ENCODE peak calls at places on chromosomes 1 and 21, in seven cellular contexts. J is right lobe of liver; A is stimulated activated CD4-positive, alpha-beta T cell treated with anti-CD3 and anti-CD28 coated beads, Interleukin-12 subunit alpha, Interleukin-12 subunit beta, amount 100 ng/mL, for 48 hours; F is T-helper 2 cell; B is esophagus squamous epithelium; O is activated T-helper 1 cell treated with anti-CD3 and anti-CD28 coated beads, Interleukin-12 subunit alpha, Interleukin-12 subunit beta, Interleukin-2, Interleukin-4 antibody, amounts not matched to agents 30 ng/mL and 10 ng/mL and 1 ng/mL, durations not matched to agents 14 hours and 24 hours and 36 hours; Y is activated CD8-positive, alpha-beta memory T cell treated with anti-CD3 and anti-CD28 coated beads, Interleukin-2, amount 10 ng/mL, durations not matched to agents 7 days and 5 days. S is an unnamed sample.

GRCh38 chr1:185539277-185539943 is 194.8 kb upstream of the HMCN1 start:
- DNase-seq in J (no peak), A (no peak), F (no peak), B (no peak), O (no peak), Y (no peak), S (no peak)

GRCh38 chr1:17635811-17636210 is 96.3 kb downstream of the ARHGEF10L start:
- DNase-seq in J (no peak), A (no peak), F (no peak), B (no peak), O (no peak), Y (no peak), S (no peak)

GRCh38 chr1:99642053-99642452 is 3.9 kb upstream of the PALMD start:
- DNase-seq in J (no peak), A (no peak), F (no peak), B (no peak), O (no peak), Y (no peak), S (no peak)

GRCh38 chr1:50181027-50181663 is 72.4 kb downstream of the ELAVL4 start:
- DNase-seq in J (peak), A (no peak), F (no peak), B (no peak), O (no peak), Y (no peak), S (no peak)

GRCh38 chr1:26180010-26180506 is 2.8 kb downstream of the CNKSR1 start:
- DNase-seq in J (no peak), A (no peak), F (no peak), B (no peak), O (no peak), Y (no peak), S (no peak)

GRCh38 chr1:248840946-248841345 is 2.9 kb downstream of the ZNF672 start:
- DNase-seq in J (no peak), A (no peak), F (no peak), B (no peak), O (no peak), Y (no peak), S (no peak)

GRCh38 chr1:40762144-40762923 is 21.3 kb upstream of the KCNQ4 start:
- DNase-seq in J (no peak), A (no peak), F (no peak), B (no peak), O (no peak), Y (no peak), S (no peak)

GRCh38 chr1:24906760-24907490 is 23.2 kb downstream of the RUNX3 start:
- DNase-seq in J (peak), A (no peak), F (peak), B (no peak), O (no peak), Y (peak), S (no peak)

GRCh38 chr1:24321150-24321549 is 2.0 kb downstream of the GRHL3 start:
- DNase-seq in J (no peak), A (no peak), F (no peak), B (no peak), O (no peak), Y (peak), S (no peak)

GRCh38 chr1:8169364-8170058 is 143.4 kb upstream of the ERRFI1 start:
- DNase-seq in J (no peak), A (no peak), F (peak), B (peak), O (peak), Y (peak), S (peak)

GRCh38 chr1:206492589-206492988 is 14.7 kb upstream of the RASSF5 start:
- DNase-seq in J (no peak), A (no peak), F (no peak), B (no peak), O (no peak), Y (no peak), S (no peak)

GRCh38 chr1:179745131-179745611 is 2.1 kb downstream of the FAM163A start:
- DNase-seq in J (no peak), A (no peak), F (no peak), B (no peak), O (no peak), Y (no peak), S (no peak)

GRCh38 chr1:102174259-102174863 is 177.6 kb upstream of the OLFM3 start:
- DNase-seq in J (no peak), A (no peak), F (no peak), B (no peak), O (no peak), Y (no peak), S (no peak)

GRCh38 chr1:9784508-9785133 is 39.1 kb downstream of the CLSTN1 start:
- DNase-seq in J (no peak), A (peak), F (peak), B (no peak), O (peak), Y (peak), S (peak)

GRCh38 chr21:39924577-39925308 is 57.5 kb downstream of the PCP4 start:
- DNase-seq in J (no peak), A (no peak), F (no peak), B (no peak), O (no peak), Y (no peak), S (no peak)

GRCh38 chr21:42010507-42011493 is 640 bp upstream of the ZBTB21 start:
- DNase-seq in J (peak), A (peak), F (peak), B (no peak), O (peak), Y (peak), S (peak)

GRCh38 chr1:31653761-31654160 is 9.1 kb upstream of the PEF1 start:
- DNase-seq in J (no peak), A (no peak), F (no peak), B (no peak), O (no peak), Y (no peak), S (no peak)

GRCh38 chr1:53956308-53957168 is 10.4 kb downstream of the LRRC42 start:
- DNase-seq in J (no peak), A (no peak), F (no peak), B (no peak), O (no peak), Y (no peak), S (no peak)

GRCh38 chr1:67855444-67855843 is 22.2 kb upstream of the GNG12 start:
- DNase-seq in J (no peak), A (no peak), F (no peak), B (no peak), O (no peak), Y (no peak), S (peak)

GRCh38 chr1:5830771-5831599 is 161.2 kb downstream of the NPHP4 start:
- DNase-seq in J (peak), A (no peak), F (no peak), B (no peak), O (no peak), Y (no peak), S (no peak)

GRCh38 chr21:36257657-36258056 is 62.3 kb upstream of the MORC3 start:
- DNase-seq in J (no peak), A (no peak), F (no peak), B (no peak), O (no peak), Y (no peak), S (no peak)

GRCh38 chr1:52925571-52926005 is 1.5 kb upstream of the SCP2 start:
- DNase-seq in J (no peak), A (no peak), F (no peak), B (no peak), O (no peak), Y (no peak), S (no peak)

GRCh38 chr1:109658533-109659051 is 2.7 kb downstream of the GSTM4 start:
- DNase-seq in J (no peak), A (no peak), F (no peak), B (no peak), O (no peak), Y (peak), S (no peak)

GRCh38 chr1:212235848-212236247 is 49.4 kb upstream of the PPP2R5A start:
- DNase-seq in J (no peak), A (no peak), F (no peak), B (no peak), O (no peak), Y (no peak), S (no peak)

GRCh38 chr1:151864411-151864810 is 10.9 kb upstream of the THEM5 start:
- DNase-seq in J (no peak), A (no peak), F (no peak), B (no peak), O (no peak), Y (no peak), S (no peak)

GRCh38 chr1:163315773-163316374 is 5.9 kb upstream of the NUF2 start:
- DNase-seq in J (no peak), A (peak), F (peak), B (no peak), O (no peak), Y (peak), S (peak)

GRCh38 chr1:222073307-222073995 is 331.6 kb upstream of the DUSP10 start:
- DNase-seq in J (no peak), A (no peak), F (no peak), B (no peak), O (no peak), Y (no peak), S (no peak)

S was measured in lung microvascular endothelial cell.